ENCODE peak calls at places on chromosomes 6 and 20, in five cellular contexts. K is upper lobe of left lung, H is neural progenitor cell, I is lung, A is psoas muscle. G is an unnamed sample.

GRCh38 chr6:16684195-16684689 is 77.0 kb downstream of the ATXN1 start:
- DNase-seq in K (peak), H (no peak), I (peak), A (no peak), G (no peak)

GRCh38 chr6:22435151-22435550 is 134.2 kb upstream of the HDGFL1 start:
- DNase-seq in K (no peak), H (no peak), I (no peak), A (no peak), G (no peak)

GRCh38 chr20:1108437-1108920 is 9.9 kb upstream of the PSMF1 start:
- DNase-seq in K (peak), H (peak), I (peak), A (peak), G (peak)

GRCh38 chr6:126180585-126180984 is 159.3 kb upstream of the CENPW start:
- DNase-seq in K (no peak), H (no peak), I (no peak), A (no peak), G (no peak)

GRCh38 chr20:64035066-64035932 is 683 bp upstream of the C20orf204 start:
- DNase-seq in K (no peak), H (no peak), I (no peak), A (no peak), G (no peak)

GRCh38 chr6:4849214-4849613 is 73.0 kb downstream of the CDYL start:
- DNase-seq in K (no peak), H (no peak), I (no peak), A (no peak), G (no peak)

GRCh38 chr20:45419188-45420091 is 3.5 kb downstream of the PIGT start:
- DNase-seq in K (peak), H (no peak), I (peak), A (peak), G (peak)

GRCh38 chr6:16372029-16372776 is 133.8 kb downstream of the GMPR start:
- DNase-seq in K (no peak), H (no peak), I (no peak), A (no peak), G (no peak)

GRCh38 chr6:136525586-136526195 is 24.5 kb downstream of the MAP7 start:
- DNase-seq in K (no peak), H (peak), I (no peak), A (no peak), G (no peak)

GRCh38 chr6:72084992-72085569 is 198.7 kb downstream of the RIMS1 start:
- DNase-seq in K (no peak), H (peak), I (no peak), A (no peak), G (no peak)

GRCh38 chr6:154683756-154684523 is 49.3 kb upstream of the SCAF8 start:
- DNase-seq in K (no peak), H (no peak), I (no peak), A (no peak), G (no peak)

GRCh38 chr6:35146453-35146852 is 5.3 kb upstream of the TCP11 start:
- DNase-seq in K (peak), H (peak), I (peak), A (no peak), G (no peak)

GRCh38 chr6:11209941-11210340 is 22.5 kb downstream of the NEDD9 start:
- DNase-seq in K (no peak), H (no peak), I (no peak), A (no peak), G (no peak)

GRCh38 chr6:158742988-158743651 is 76.0 kb downstream of the EZR start:
- DNase-seq in K (no peak), H (no peak), I (no peak), A (no peak), G (no peak)

GRCh38 chr6:170208171-170208601 is 82.7 kb downstream of the DLL1 start:
- DNase-seq in K (peak), H (no peak), I (peak), A (no peak), G (no peak)

GRCh38 chr6:36123270-36124139 is 6.8 kb upstream of the MAPK13 start:
- DNase-seq in K (peak), H (peak), I (peak), A (peak), G (peak)

GRCh38 chr6:79544939-79545450 is 7.8 kb upstream of the LCA5 start:
- DNase-seq in K (peak), H (peak), I (peak), A (peak), G (peak)

GRCh38 chr6:79543411-79543810 is 6.2 kb upstream of the LCA5 start:
- DNase-seq in K (no peak), H (no peak), I (no peak), A (no peak), G (no peak)

GRCh38 chr6:79543886-79544285 is 6.7 kb upstream of the LCA5 start:
- DNase-seq in K (no peak), H (no peak), I (no peak), A (no peak), G (no peak)

GRCh38 chr6:79546186-79546585 is 9.0 kb upstream of the LCA5 start:
- DNase-seq in K (no peak), H (no peak), I (no peak), A (no peak), G (no peak)

DNA sequence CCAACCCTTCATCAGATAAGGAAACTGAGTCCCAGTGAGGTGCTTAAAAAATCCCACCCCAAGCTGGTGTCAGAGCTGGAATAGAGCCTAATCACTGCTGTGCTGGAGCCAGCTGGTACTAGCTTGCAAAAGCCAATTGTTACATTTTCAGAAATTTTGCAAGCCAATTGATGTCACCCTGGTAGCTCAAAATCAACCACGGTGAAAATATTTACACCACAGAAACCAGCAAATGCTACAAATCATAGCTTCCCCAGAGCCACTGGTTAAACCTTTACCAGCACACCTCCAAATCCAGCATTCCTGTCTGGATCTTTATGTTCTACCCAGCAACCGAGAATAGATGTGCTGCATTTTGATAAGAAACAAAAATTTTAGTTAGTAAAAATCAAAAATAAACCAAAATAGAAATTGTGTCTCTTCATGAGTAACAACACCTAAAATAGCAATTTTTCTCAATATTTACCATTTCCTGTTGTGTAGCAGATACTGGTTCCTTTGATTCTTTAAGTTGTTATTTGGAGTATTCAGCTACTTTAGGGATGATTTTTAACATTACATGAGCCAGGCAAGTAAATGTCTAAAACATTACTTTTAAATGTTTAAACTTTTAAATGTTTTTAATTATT is 7.2 kb upstream of the LCA5 start:
- DNase-seq in K (no peak), H (no peak), I (no peak), A (no peak), G (no peak)
- H3K27ac ChIP-seq in K (peak), H (no peak), I (peak), A (peak), G (no peak)

GRCh38 chr6:117391874-117392583 is 33.7 kb downstream of the ROS1 start:
- DNase-seq in K (no peak), H (no peak), I (no peak), A (no peak), G (no peak)
- H3K27ac ChIP-seq in K (no peak), H (no peak), I (no peak), A (no peak), G (no peak)

DNA sequence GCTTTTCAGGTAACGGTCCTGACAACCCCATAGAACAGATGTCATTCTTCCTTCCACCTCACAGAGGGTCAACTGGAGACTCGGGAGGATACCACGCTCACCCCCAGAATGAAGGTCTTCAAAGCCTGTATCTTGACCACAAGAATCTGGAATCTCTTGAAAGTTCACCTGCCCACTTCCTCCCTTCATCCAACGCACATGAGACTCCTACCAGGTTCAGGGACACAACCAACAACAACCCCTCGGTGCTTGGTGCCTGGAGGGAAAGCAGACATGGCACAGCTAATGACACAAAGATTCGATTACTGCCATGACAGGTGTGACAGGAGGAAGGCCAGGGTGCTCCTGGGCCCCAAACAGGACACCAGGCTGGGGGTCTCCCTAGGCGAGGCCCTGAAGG is 8.2 kb downstream of the PMEPA1 start:
- DNase-seq in K (no peak), H (no peak), I (no peak), A (no peak), G (no peak)
- H3K27ac ChIP-seq in K (no peak), H (no peak), I (no peak), A (no peak), G (no peak)

DNA sequence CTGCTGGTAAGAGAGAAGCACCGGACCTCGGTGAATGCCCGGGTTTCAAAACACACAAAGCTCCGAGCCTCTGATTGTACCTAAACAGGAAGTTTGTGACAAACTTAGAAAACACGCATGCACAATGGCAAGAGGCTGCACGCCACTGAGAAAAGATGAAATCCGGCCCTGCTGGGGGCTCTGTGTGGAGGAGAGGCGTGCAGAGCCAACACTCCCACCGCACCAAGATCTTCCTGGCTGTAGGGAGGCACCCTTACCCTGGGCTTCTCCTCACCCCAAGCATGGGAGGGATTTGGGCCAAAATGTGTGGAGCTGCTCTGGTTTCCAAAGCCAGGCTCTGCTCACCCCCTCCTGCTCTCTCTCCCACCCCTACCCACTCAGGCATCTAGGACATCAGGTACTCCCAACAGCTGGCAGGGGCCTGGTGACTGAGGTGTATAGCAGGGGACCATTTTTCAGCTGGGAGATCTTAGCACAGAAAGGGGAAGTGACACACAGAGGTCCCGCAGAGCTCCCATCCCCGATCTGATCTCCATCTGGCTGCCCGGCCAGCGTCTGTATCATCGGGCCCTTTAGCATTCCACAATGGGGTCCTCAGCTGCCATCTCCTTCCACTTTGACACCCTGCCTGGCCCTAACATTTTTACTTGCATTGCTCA is 84.2 kb downstream of the TRERF1 start:
- DNase-seq in K (peak), H (no peak), I (peak), A (no peak), G (no peak)
- H3K27ac ChIP-seq in K (peak), H (peak), I (no peak), A (no peak), G (peak)

DNA sequence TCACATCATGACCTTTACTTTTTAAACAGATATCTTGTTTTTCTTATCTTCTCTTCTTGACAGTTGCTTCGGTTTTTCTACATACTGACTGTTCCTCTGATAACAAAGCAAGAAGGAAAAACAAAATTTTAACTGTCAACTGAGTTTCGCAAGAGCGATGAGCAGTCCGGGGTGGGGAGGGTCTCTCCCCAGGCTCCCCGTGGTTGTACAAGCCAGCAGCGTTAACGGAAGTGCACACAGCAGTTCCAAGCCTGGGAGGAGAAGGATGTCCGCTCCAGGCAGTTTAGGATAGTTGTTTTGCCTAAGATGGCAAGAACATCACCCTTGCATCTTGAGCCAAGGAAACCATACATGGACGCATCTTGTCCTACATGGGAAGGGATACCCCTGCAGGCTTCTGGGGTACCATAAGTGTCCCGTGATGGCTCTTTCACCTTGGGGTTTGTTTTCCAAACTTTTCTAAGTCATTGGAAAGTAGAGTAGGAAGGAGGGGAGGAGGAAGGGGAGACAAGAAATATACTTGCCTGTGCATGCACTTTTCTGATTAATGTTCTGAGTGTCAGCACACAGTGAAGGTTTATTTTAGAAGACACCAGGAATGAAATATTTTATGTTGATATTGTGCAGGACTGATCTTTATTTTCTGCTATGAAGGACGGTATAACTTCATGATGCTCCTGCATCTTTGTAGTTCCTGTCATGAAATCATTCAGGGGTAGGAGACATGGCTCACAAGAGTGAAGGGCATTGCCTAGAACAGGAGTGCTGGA is 20.8 kb downstream of the SLC24A3 start:
- DNase-seq in K (no peak), H (no peak), I (peak), A (no peak), G (no peak)
- H3K27ac ChIP-seq in K (no peak), H (no peak), I (no peak), A (no peak), G (no peak)

DNA sequence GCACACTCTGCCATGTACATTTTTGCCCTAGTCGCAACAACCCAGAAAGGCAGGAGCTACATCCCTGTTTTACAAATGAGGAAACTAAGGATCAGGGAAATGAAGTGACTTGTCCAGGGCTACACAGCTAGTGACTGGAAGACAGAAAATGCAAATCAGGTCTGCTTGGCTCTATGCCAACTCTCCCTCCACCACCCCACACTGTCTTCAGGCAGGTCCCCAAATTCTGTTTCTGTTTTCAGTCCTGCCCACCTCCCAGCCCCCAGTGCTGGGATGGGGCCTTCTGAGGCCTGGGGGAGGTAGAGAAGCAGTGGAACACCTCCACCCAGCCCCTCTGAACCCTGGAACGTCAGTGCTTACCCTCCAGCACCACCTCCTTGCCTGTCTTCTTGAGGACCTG is 5.1 kb downstream of the SNTA1 start:
- DNase-seq in K (no peak), H (no peak), I (no peak), A (no peak), G (no peak)
- H3K27ac ChIP-seq in K (no peak), H (no peak), I (peak), A (peak), G (no peak)

GRCh38 chr6:6529275-6529674 is 59.2 kb upstream of the LY86 start:
- DNase-seq in K (no peak), H (no peak), I (no peak), A (no peak), G (no peak)

GRCh38 chr6:6524951-6525350 is 63.6 kb upstream of the LY86 start:
- DNase-seq in K (no peak), H (no peak), I (no peak), A (no peak), G (no peak)

GRCh38 chr6:6522709-6523108 is 65.8 kb upstream of the LY86 start:
- DNase-seq in K (no peak), H (no peak), I (no peak), A (no peak), G (no peak)

GRCh38 chr6:6521961-6522360 is 66.6 kb upstream of the LY86 start:
- DNase-seq in K (no peak), H (no peak), I (no peak), A (no peak), G (no peak)

DNA sequence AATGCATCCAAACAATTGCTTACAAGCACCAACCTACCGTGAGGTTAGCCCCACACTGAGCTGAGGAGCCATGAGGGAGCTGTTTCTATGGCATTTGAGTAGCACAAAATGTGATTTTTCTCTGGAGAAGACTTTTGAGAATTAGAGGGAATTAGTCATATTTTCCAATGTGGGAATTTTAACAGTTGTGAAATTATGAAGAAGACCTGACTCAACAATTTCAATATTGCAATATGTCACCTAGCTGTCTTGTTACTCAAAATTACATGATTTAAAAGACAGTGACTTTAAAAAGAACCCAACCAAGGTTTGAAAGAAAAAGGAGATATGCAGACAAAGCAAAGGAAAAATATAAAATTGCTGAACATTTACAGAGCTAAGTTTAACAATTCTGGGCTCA is 62.6 kb upstream of the LY86 start:
- DNase-seq in K (no peak), H (no peak), I (no peak), A (no peak), G (no peak)
- H3K27ac ChIP-seq in K (no peak), H (no peak), I (no peak), A (no peak), G (no peak)